ENCODE peak calls at places on chromosome 7, in nine cellular contexts. M, F, D, O, B, Q, P, U and J are unnamed samples. For H3K27me3 and H3K36me3, the result is how much of the 10 kb centered on the place peaks cover.

GRCh38 chr7:18570890-18571478 is 75.4 kb downstream of the HDAC9 start:
- DNase-seq in M (no peak), F (no peak), D (peak), O (peak), B (no peak), Q (peak), P (peak), U (no peak), J (peak)

GRCh38 chr7:29809533-29810155 is 3.3 kb downstream of the WIPF3 start:
- DNase-seq in M (no peak), F (peak), D (no peak), O (no peak), B (no peak), Q (no peak), P (no peak), U (no peak), J (no peak)

GRCh38 chr7:134473861-134474291 is 15.0 kb upstream of the AKR1B1 start:
- DNase-seq in M (no peak), F (peak), D (peak), O (peak), B (no peak), Q (peak), P (no peak), U (no peak), J (no peak)

GRCh38 chr7:152571031-152571430 is 104.9 kb downstream of the XRCC2 start:
- DNase-seq in M (no peak), F (no peak), D (no peak), O (no peak), B (no peak), Q (no peak), P (no peak), U (no peak), J (no peak)

GRCh38 chr7:88686468-88687229 is 72.9 kb upstream of the ZNF804B start:
- DNase-seq in M (no peak), F (no peak), D (peak), O (no peak), B (no peak), Q (no peak), P (no peak), U (peak), J (peak)

GRCh38 chr7:29370531-29371314 is 176.1 kb downstream of the CHN2 start:
- DNase-seq in M (no peak), F (no peak), D (no peak), O (no peak), B (no peak), Q (peak), P (peak), U (peak), J (no peak)

GRCh38 chr7:85133560-85133959 is 53.3 kb downstream of the SEMA3D start:
- DNase-seq in M (no peak), F (no peak), D (no peak), O (no peak), B (no peak), Q (no peak), P (no peak), U (no peak), J (no peak)

GRCh38 chr7:32881074-32881982 is 10.2 kb downstream of the KBTBD2 start:
- DNase-seq in M (no peak), F (peak), D (no peak), O (peak), B (no peak), Q (peak), P (no peak), U (no peak), J (no peak)

GRCh38 chr7:51187941-51188340 is 128.7 kb downstream of the COBL start:
- DNase-seq in M (peak), F (no peak), D (peak), O (no peak), B (no peak), Q (peak), P (peak), U (peak), J (peak)

GRCh38 chr7:19958309-19958896 is 185.0 kb upstream of the TMEM196 start:
- DNase-seq in M (no peak), F (peak), D (no peak), O (peak), B (no peak), Q (peak), P (no peak), U (no peak), J (no peak)

GRCh38 chr7:81604075-81604807 is 165.6 kb downstream of the HGF start:
- DNase-seq in M (no peak), F (peak), D (no peak), O (peak), B (no peak), Q (peak), P (no peak), U (no peak), J (no peak)

GRCh38 chr7:28411876-28412662 is at the start of gene CREB5:
- DNase-seq in M (no peak), F (no peak), D (peak), O (peak), B (no peak), Q (no peak), P (peak), U (peak), J (peak)

GRCh38 chr7:7504910-7505704 is 30.6 kb downstream of the COL28A1 start:
- DNase-seq in M (no peak), F (no peak), D (no peak), O (no peak), B (no peak), Q (no peak), P (no peak), U (no peak), J (no peak)

GRCh38 chr7:137989127-137989526 is 12.8 kb downstream of the CREB3L2 start:
- DNase-seq in M (no peak), F (no peak), D (no peak), O (no peak), B (no peak), Q (no peak), P (no peak), U (no peak), J (no peak)

GRCh38 chr7:85497999-85498398 is 311.1 kb upstream of the SEMA3D start:
- DNase-seq in M (no peak), F (no peak), D (no peak), O (no peak), B (no peak), Q (no peak), P (no peak), U (no peak), J (no peak)

GRCh38 chr7:142441074-142441403 is 183.2 kb upstream of the PRSS58 start:
- DNase-seq in M (no peak), F (no peak), D (peak), O (no peak), B (no peak), Q (no peak), P (no peak), U (no peak), J (no peak)

GRCh38 chr7:48035967-48036478 is 680 bp downstream of the C7orf57 start:
- DNase-seq in M (peak), F (peak), D (peak), O (peak), B (no peak), Q (peak), P (peak), U (peak), J (no peak)

GRCh38 chr7:108257954-108258353 is 127.8 kb upstream of the LAMB4 start:
- DNase-seq in M (no peak), F (no peak), D (no peak), O (no peak), B (no peak), Q (no peak), P (no peak), U (no peak), J (no peak)

GRCh38 chr7:7562736-7563135 is 3.9 kb upstream of the MIOS start:
- DNase-seq in M (no peak), F (peak), D (no peak), O (no peak), B (no peak), Q (peak), P (peak), U (no peak), J (no peak)

GRCh38 chr7:109437957-109438356 is 868.3 kb downstream of the DNAJB9 start:
- DNase-seq in M (no peak), F (no peak), D (no peak), O (no peak), B (no peak), Q (no peak), P (no peak), U (no peak), J (no peak)

GRCh38 chr7:131620673-131621609 is 64.5 kb upstream of the PODXL start:
- DNase-seq in M (no peak), F (no peak), D (peak), O (peak), B (no peak), Q (peak), P (no peak), U (peak), J (peak)

GRCh38 chr7:40586197-40586596 is 451.4 kb downstream of the SUGCT start:
- DNase-seq in M (no peak), F (no peak), D (no peak), O (peak), B (no peak), Q (peak), P (no peak), U (no peak), J (no peak)

GRCh38 chr7:105354383-105354782 is 34.3 kb downstream of the SRPK2 start:
- DNase-seq in M (no peak), F (no peak), D (no peak), O (no peak), B (no peak), Q (no peak), P (no peak), U (no peak), J (no peak)

GRCh38 chr7:143901360-143901709 is 641 bp downstream of the TCAF1 start:
- DNase-seq in M (peak), F (no peak), D (no peak), O (peak), B (peak), Q (peak), P (peak), U (peak), J (no peak)

GRCh38 chr7:113945018-113945938 is 26.5 kb upstream of the PPP1R3A start:
- DNase-seq in M (no peak), F (no peak), D (no peak), O (no peak), B (no peak), Q (no peak), P (no peak), U (no peak), J (no peak)

GRCh38 chr7:155610633-155611193 is 33.7 kb upstream of the RBM33 start:
- DNase-seq in M (no peak), F (no peak), D (no peak), O (no peak), B (no peak), Q (no peak), P (no peak), U (peak), J (no peak)

DNA sequence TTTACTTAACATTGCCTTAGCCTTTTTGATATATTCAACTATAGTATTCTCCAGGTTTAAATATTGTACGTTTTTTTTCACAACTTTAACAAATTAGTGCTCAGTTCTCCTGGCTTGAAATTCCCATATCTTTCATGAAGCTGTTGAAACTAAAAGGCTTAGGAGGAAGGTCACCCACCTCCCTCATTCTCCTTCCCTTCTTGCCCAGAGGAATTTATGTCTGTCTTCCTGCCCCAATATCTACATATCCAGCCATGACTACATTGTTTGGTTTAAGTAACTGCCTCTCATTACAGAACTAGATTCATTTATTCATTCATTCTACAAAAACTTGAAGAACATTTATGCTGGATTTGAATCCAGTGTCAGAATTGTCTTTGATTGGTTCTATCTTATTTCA is 254.8 kb upstream of the C7orf33 start:
- DNase-seq in M (no peak), F (no peak), D (no peak), O (no peak), B (no peak), Q (no peak), P (no peak), U (no peak), J (no peak)
- H3K27me3 ChIP-seq in M (half or more), F (under half), D (under half), O (under half), B (under half), Q (under half), P (under half), U (under half), J (under half)

GRCh38 chr7:23268746-23269145 is 22.2 kb downstream of the GPNMB start:
- DNase-seq in M (peak), F (no peak), D (no peak), O (peak), B (no peak), Q (peak), P (no peak), U (peak), J (no peak)
- H3K36me3 ChIP-seq in M (half or more), F (under half), D (under half), O (under half), B (under half), Q (under half), P (under half), U (under half), J (under half)

GRCh38 chr7:2314209-2314955 is at the start of gene SNX8:
- DNase-seq in M (peak), F (peak), D (peak), O (peak), B (peak), Q (peak), P (peak), U (peak), J (peak)

GRCh38 chr7:2315787-2316186 is 1.5 kb upstream of the SNX8 start:
- DNase-seq in M (no peak), F (no peak), D (no peak), O (no peak), B (no peak), Q (no peak), P (no peak), U (no peak), J (no peak)

GRCh38 chr7:2313450-2314208 is 612 bp downstream of the SNX8 start:
- DNase-seq in M (no peak), F (no peak), D (no peak), O (no peak), B (no peak), Q (no peak), P (peak), U (no peak), J (no peak)

GRCh38 chr7:2309889-2310331 is 4.3 kb downstream of the SNX8 start:
- DNase-seq in M (no peak), F (peak), D (peak), O (peak), B (no peak), Q (peak), P (peak), U (peak), J (peak)

GRCh38 chr7:2312272-2312929 is 1.8 kb downstream of the SNX8 start:
- DNase-seq in M (no peak), F (peak), D (no peak), O (no peak), B (no peak), Q (no peak), P (no peak), U (no peak), J (peak)
- H3K4me3 ChIP-seq in M (no peak), F (no peak), D (no peak), O (no peak), B (no peak), Q (no peak), P (no peak), U (no peak), J (no peak)

GRCh38 chr7:25828468-25828867 is 323.5 kb upstream of the NFE2L3 start:
- DNase-seq in M (no peak), F (no peak), D (no peak), O (no peak), B (no peak), Q (no peak), P (no peak), U (no peak), J (no peak)
- H3K27me3 ChIP-seq in M (under half), F (under half), D (under half), O (under half), B (under half), Q (under half), P (under half), U (under half), J (under half)

GRCh38 chr7:44080118-44080517 is 2.2 kb downstream of the POLM start:
- DNase-seq in M (peak), F (no peak), D (no peak), O (no peak), B (no peak), Q (no peak), P (no peak), U (no peak), J (no peak)
- H3K36me3 ChIP-seq in M (half or more), F (under half), D (under half), O (under half), B (under half), Q (under half), P (under half), U (under half), J (under half)

GRCh38 chr7:3302681-3303320 is 1.7 kb downstream of the SDK1 start:
- DNase-seq in M (no peak), F (no peak), D (no peak), O (no peak), B (no peak), Q (no peak), P (no peak), U (no peak), J (no peak)
- H3K4me3 ChIP-seq in M (peak), F (no peak), D (peak), O (peak), B (peak), Q (peak), P (peak), U (peak), J (no peak)

GRCh38 chr7:27205325-27206280 is 5.7 kb upstream of the HOXA13 start:
- DNase-seq in M (no peak), F (peak), D (peak), O (no peak), B (no peak), Q (no peak), P (no peak), U (peak), J (peak)
- H3K27me3 ChIP-seq in M (half or more), F (under half), D (half or more), O (half or more), B (under half), Q (half or more), P (half or more), U (half or more), J (half or more)

GRCh38 chr7:127380479-127380878 is 12.0 kb downstream of the ZNF800 start:
- DNase-seq in M (no peak), F (no peak), D (no peak), O (no peak), B (no peak), Q (no peak), P (no peak), U (no peak), J (no peak)

GRCh38 chr7:127379642-127380041 is 12.9 kb downstream of the ZNF800 start:
- DNase-seq in M (no peak), F (no peak), D (no peak), O (no peak), B (no peak), Q (no peak), P (no peak), U (no peak), J (no peak)

GRCh38 chr7:127378537-127378936 is 14.0 kb downstream of the ZNF800 start:
- DNase-seq in M (no peak), F (no peak), D (no peak), O (no peak), B (no peak), Q (no peak), P (no peak), U (no peak), J (no peak)

GRCh38 chr7:127375626-127376025 is 16.9 kb downstream of the ZNF800 start:
- DNase-seq in M (no peak), F (no peak), D (no peak), O (no peak), B (no peak), Q (no peak), P (no peak), U (no peak), J (no peak)

GRCh38 chr7:127377425-127377824 is 15.1 kb downstream of the ZNF800 start:
- DNase-seq in M (no peak), F (no peak), D (no peak), O (no peak), B (no peak), Q (no peak), P (no peak), U (no peak), J (no peak)
- H3K36me3 ChIP-seq in M (under half), F (under half), D (under half), O (under half), B (under half), Q (under half), P (under half), U (under half), J (under half)

GRCh38 chr7:101363196-101363733 is 590 bp downstream of the COL26A1 start:
- DNase-seq in M (no peak), F (no peak), D (no peak), O (no peak), B (no peak), Q (no peak), P (no peak), U (no peak), J (no peak)
- H3K4me3 ChIP-seq in M (peak), F (no peak), D (peak), O (peak), B (peak), Q (no peak), P (peak), U (peak), J (peak)

DNA sequence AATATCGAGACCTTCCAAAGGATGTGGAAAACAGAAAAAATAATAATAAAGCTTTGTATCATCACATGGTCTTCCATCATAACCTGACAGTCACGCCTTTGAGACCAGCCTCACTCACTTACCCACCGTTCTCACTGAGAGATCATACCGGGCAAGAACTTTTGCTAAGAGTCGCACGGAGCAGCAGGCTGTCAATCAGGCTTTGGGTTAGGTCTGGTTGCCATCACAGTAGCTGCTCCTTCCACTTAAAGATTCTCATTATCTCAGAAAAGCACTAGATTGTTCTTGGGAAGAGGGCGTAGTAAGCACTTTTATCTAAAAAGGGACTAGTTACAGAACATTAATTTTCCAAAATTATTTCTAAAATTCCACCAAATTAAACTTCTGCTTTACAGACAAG is 2.0 kb downstream of the RELN start:
- DNase-seq in M (no peak), F (no peak), D (no peak), O (no peak), B (no peak), Q (no peak), P (no peak), U (no peak), J (no peak)
- H3K27me3 ChIP-seq in M (half or more), F (under half), D (half or more), O (under half), B (under half), Q (under half), P (half or more), U (half or more), J (half or more)